ENCODE peak calls at places on chromosome 21, in six cellular contexts. Z is hepatic stellate cell, Q is DMS 273 treated with DMSO at 0.1 percent for 48 hours, D is HT1080, A is fibroblast of mammary gland, Y is M059J. R is an unnamed sample.
A peak's percentile ranks its signal among the peaks of the same experiment; 100 is the strongest.

GRCh38 chr21:27423906-27424595 is 457.2 kb upstream of the ADAMTS5 start:
- DNase-seq in A (peak; percentile 39), D (no peak), Y (peak; percentile 59), Z (peak; percentile 4), Q (no peak), R (no peak)

GRCh38 chr21:16587141-16587570 is 857.4 kb downstream of the USP25 start:
- DNase-seq in Q (no peak), Y (peak; percentile 61), D (peak; percentile 47), Z (no peak), A (peak; percentile 88), R (no peak)

GRCh38 chr21:26388731-26389231 is 184.3 kb downstream of the CYYR1 start:
- DNase-seq in A (peak; percentile 62), Z (peak; percentile 20), D (peak; percentile 80), Q (no peak), Y (peak; percentile 72), R (no peak)

GRCh38 chr21:42124081-42124480 is 53.0 kb downstream of the UMODL1 start:
- DNase-seq in Q (no peak), D (no peak), A (no peak), Z (no peak), Y (no peak), R (no peak)

GRCh38 chr21:41387042-41387819 is 25.4 kb downstream of the MX2 start:
- DNase-seq in D (no peak), Z (no peak), Y (no peak), Q (no peak), A (peak; percentile 43), R (no peak)

GRCh38 chr21:39776589-39776988 is 31.6 kb downstream of the IGSF5 start:
- DNase-seq in Q (no peak), A (no peak), Y (peak; percentile 36), D (no peak), Z (no peak), R (no peak)

GRCh38 chr21:15604424-15604823 is 125.4 kb upstream of the USP25 start:
- DNase-seq in D (peak; percentile 35), Q (no peak), Z (no peak), Y (peak; percentile 41), A (peak; percentile 63), R (no peak)

GRCh38 chr21:33799378-33800090 is 116.1 kb downstream of the ATP5PO start:
- DNase-seq in Z (no peak), Q (no peak), Y (no peak), D (no peak), A (peak; percentile 64), R (no peak)

GRCh38 chr21:15058718-15059316 is 6.0 kb downstream of the NRIP1 start:
- DNase-seq in Z (peak; percentile 60), Q (peak; percentile 19), Y (peak; percentile 70), A (peak; percentile 88), D (peak; percentile 56), R (no peak)

GRCh38 chr21:30234643-30235042 is 18.7 kb upstream of the CLDN8 start:
- DNase-seq in Y (no peak), Z (no peak), Q (no peak), A (peak; percentile 93), D (peak; percentile 18), R (no peak)

GRCh38 chr21:38756746-38757145 is 49.0 kb upstream of the ETS2 start:
- DNase-seq in D (peak; percentile 76), Z (peak; percentile 45), Q (no peak), Y (peak; percentile 90), A (peak; percentile 63), R (no peak)

GRCh38 chr21:23131177-23131576 is 2133.0 kb downstream of the NCAM2 start:
- DNase-seq in D (peak; percentile 21), Z (no peak), A (no peak), Y (no peak), Q (no peak), R (no peak)

GRCh38 chr21:39033878-39034589 is 149.2 kb downstream of the PSMG1 start:
- DNase-seq in Z (no peak), Y (no peak), A (no peak), Q (no peak), D (no peak), R (no peak)

GRCh38 chr21:17466166-17466565 is 46.7 kb upstream of the CXADR start:
- DNase-seq in Z (peak; percentile 30), Q (no peak), Y (peak; percentile 81), D (peak; percentile 83), A (peak; percentile 73), R (no peak)

GRCh38 chr21:42102063-42102462 is 30.9 kb downstream of the UMODL1 start:
- DNase-seq in A (no peak), Y (peak; percentile 93), Z (no peak), Q (no peak), D (no peak), R (no peak)

GRCh38 chr21:18725653-18726052 is 322.1 kb upstream of the TMPRSS15 start:
- DNase-seq in A (no peak), Z (no peak), Y (no peak), D (peak; percentile 26), Q (no peak), R (no peak)

GRCh38 chr21:45293726-45294401 is 6.2 kb upstream of the POFUT2 start:
- DNase-seq in Y (no peak), D (no peak), Q (no peak), A (no peak), Z (peak; percentile 53), R (no peak)

GRCh38 chr21:41316641-41317392 is at the start of gene FAM3B:
- DNase-seq in Y (no peak), Q (no peak), Z (no peak), D (no peak), A (no peak), R (no peak)

GRCh38 chr21:34833465-34833864 is 164.7 kb downstream of the CLIC6 start:
- DNase-seq in D (no peak), Q (no peak), Z (no peak), Y (no peak), A (no peak), R (no peak)

GRCh38 chr21:46180079-46180722 is 4.1 kb downstream of the SPATC1L start:
- DNase-seq in D (no peak), Y (no peak), Q (no peak), Z (no peak), A (no peak), R (no peak)

GRCh38 chr21:25626752-25627151 is 12.3 kb upstream of the JAM2 start:
- DNase-seq in D (no peak), Y (no peak), Q (no peak), A (no peak), Z (no peak), R (no peak)

GRCh38 chr21:25567472-25567871 is 39.8 kb downstream of the MRPL39 start:
- DNase-seq in Y (no peak), Z (no peak), D (no peak), A (no peak), Q (no peak), R (no peak)

GRCh38 chr21:37538971-37539590 is 172.5 kb downstream of the DYRK1A start:
- DNase-seq in Q (no peak), A (no peak), D (no peak), Y (peak; percentile 34), Z (no peak), R (no peak)

GRCh38 chr21:44424608-44425306 is 30.6 kb upstream of the LRRC3 start:
- DNase-seq in A (no peak), Q (no peak), Y (no peak), Z (no peak), D (no peak), R (peak; percentile 18)

GRCh38 chr21:39803393-39803792 is 58.4 kb downstream of the IGSF5 start:
- DNase-seq in Q (no peak), Z (no peak), A (no peak), D (no peak), Y (no peak), R (no peak)

GRCh38 chr21:26405735-26406361 is 167.2 kb downstream of the CYYR1 start:
- DNase-seq in Q (no peak), Y (peak; percentile 83), D (peak; percentile 91), Z (peak; percentile 57), A (peak; percentile 85), R (no peak)

R was measured in activated naive CD4-positive, alpha-beta T cell treated with anti-CD3 and anti-CD28 coated beads, Interleukin-2, amount 10 ng/mL, durations not matched to agents 7 days and 5 days.